ENCODE peak calls at places on chromosomes 13 and 19, in nine cellular contexts. One of them, this sample, is unnamed. For H3K9me3, the result is how much of the 10 kb centered on the place peaks cover.

GRCh38 chr13:25648996-25649633 is 277.3 kb downstream of the ATP8A2 start:
- DNase-seq in psoas muscle: no peak
- DNase-seq in CD8-positive, alpha-beta T cell: no peak
- DNase-seq in SK-N-SH: no peak
- DNase-seq in left lung: no peak
- DNase-seq in AG04450: no peak
- DNase-seq in testis: no peak
- DNase-seq in cardiac muscle cell: no peak
- DNase-seq in body of pancreas: no peak
- DNase-seq in this sample: no peak

GRCh38 chr13:72304121-72304745 is 423.2 kb downstream of the MZT1 start:
- DNase-seq in psoas muscle: no peak
- DNase-seq in CD8-positive, alpha-beta T cell: no peak
- DNase-seq in SK-N-SH: no peak
- DNase-seq in left lung: no peak
- DNase-seq in AG04450: no peak
- DNase-seq in testis: no peak
- DNase-seq in cardiac muscle cell: peak
- DNase-seq in body of pancreas: no peak
- DNase-seq in this sample: no peak

GRCh38 chr13:103130681-103131210 is 64.5 kb upstream of the SLC10A2 start:
- DNase-seq in psoas muscle: no peak
- DNase-seq in CD8-positive, alpha-beta T cell: no peak
- DNase-seq in SK-N-SH: no peak
- DNase-seq in left lung: no peak
- DNase-seq in AG04450: no peak
- DNase-seq in testis: no peak
- DNase-seq in cardiac muscle cell: no peak
- DNase-seq in body of pancreas: no peak
- DNase-seq in this sample: no peak

GRCh38 chr19:11496391-11497163 is 9.1 kb downstream of the ZNF653 start:
- DNase-seq in psoas muscle: peak
- DNase-seq in CD8-positive, alpha-beta T cell: peak
- DNase-seq in SK-N-SH: peak
- DNase-seq in left lung: peak
- DNase-seq in AG04450: peak
- DNase-seq in testis: peak
- DNase-seq in cardiac muscle cell: peak
- DNase-seq in body of pancreas: peak
- DNase-seq in this sample: peak

GRCh38 chr19:50639121-50640112 is at the start of gene SYT3:
- DNase-seq in psoas muscle: no peak
- DNase-seq in CD8-positive, alpha-beta T cell: peak
- DNase-seq in SK-N-SH: peak
- DNase-seq in left lung: no peak
- DNase-seq in AG04450: no peak
- DNase-seq in testis: peak
- DNase-seq in cardiac muscle cell: peak
- DNase-seq in body of pancreas: peak
- DNase-seq in this sample: peak

GRCh38 chr13:25587581-25587980 is 215.8 kb downstream of the ATP8A2 start:
- DNase-seq in psoas muscle: no peak
- DNase-seq in CD8-positive, alpha-beta T cell: no peak
- DNase-seq in SK-N-SH: no peak
- DNase-seq in left lung: no peak
- DNase-seq in AG04450: no peak
- DNase-seq in testis: no peak
- DNase-seq in cardiac muscle cell: no peak
- DNase-seq in body of pancreas: no peak
- DNase-seq in this sample: no peak

GRCh38 chr19:53394522-53394973 is 401 bp upstream of the ZNF765 start:
- DNase-seq in psoas muscle: peak
- DNase-seq in CD8-positive, alpha-beta T cell: no peak
- DNase-seq in SK-N-SH: peak
- DNase-seq in left lung: peak
- DNase-seq in AG04450: no peak
- DNase-seq in testis: peak
- DNase-seq in cardiac muscle cell: peak
- DNase-seq in body of pancreas: peak
- DNase-seq in this sample: no peak

GRCh38 chr19:33396701-33397535 is 23.4 kb downstream of the CEBPG start:
- DNase-seq in psoas muscle: peak
- DNase-seq in CD8-positive, alpha-beta T cell: no peak
- DNase-seq in SK-N-SH: peak
- DNase-seq in left lung: peak
- DNase-seq in AG04450: no peak
- DNase-seq in testis: no peak
- DNase-seq in cardiac muscle cell: peak
- DNase-seq in body of pancreas: no peak
- DNase-seq in this sample: no peak

GRCh38 chr19:45163156-45163555 is 2.4 kb upstream of the NKPD1 start:
- DNase-seq in psoas muscle: no peak
- DNase-seq in CD8-positive, alpha-beta T cell: no peak
- DNase-seq in SK-N-SH: no peak
- DNase-seq in left lung: no peak
- DNase-seq in AG04450: no peak
- DNase-seq in testis: no peak
- DNase-seq in cardiac muscle cell: no peak
- DNase-seq in body of pancreas: no peak
- DNase-seq in this sample: no peak

GRCh38 chr19:45166723-45167252 is 6.0 kb upstream of the NKPD1 start:
- DNase-seq in psoas muscle: no peak
- DNase-seq in CD8-positive, alpha-beta T cell: no peak
- DNase-seq in SK-N-SH: no peak
- DNase-seq in left lung: no peak
- DNase-seq in AG04450: no peak
- DNase-seq in testis: no peak
- DNase-seq in cardiac muscle cell: no peak
- DNase-seq in body of pancreas: no peak
- DNase-seq in this sample: no peak

GRCh38 chr19:45163751-45164150 is 3.0 kb upstream of the NKPD1 start:
- DNase-seq in psoas muscle: no peak
- DNase-seq in CD8-positive, alpha-beta T cell: no peak
- DNase-seq in SK-N-SH: no peak
- DNase-seq in left lung: no peak
- DNase-seq in AG04450: no peak
- DNase-seq in testis: no peak
- DNase-seq in cardiac muscle cell: no peak
- DNase-seq in body of pancreas: no peak
- DNase-seq in this sample: no peak

GRCh38 chr19:45162464-45163143 is 1.8 kb upstream of the NKPD1 start:
- DNase-seq in psoas muscle: no peak
- DNase-seq in CD8-positive, alpha-beta T cell: no peak
- DNase-seq in SK-N-SH: no peak
- DNase-seq in left lung: no peak
- DNase-seq in AG04450: no peak
- DNase-seq in testis: no peak
- DNase-seq in cardiac muscle cell: no peak
- DNase-seq in body of pancreas: no peak
- DNase-seq in this sample: no peak

DNA sequence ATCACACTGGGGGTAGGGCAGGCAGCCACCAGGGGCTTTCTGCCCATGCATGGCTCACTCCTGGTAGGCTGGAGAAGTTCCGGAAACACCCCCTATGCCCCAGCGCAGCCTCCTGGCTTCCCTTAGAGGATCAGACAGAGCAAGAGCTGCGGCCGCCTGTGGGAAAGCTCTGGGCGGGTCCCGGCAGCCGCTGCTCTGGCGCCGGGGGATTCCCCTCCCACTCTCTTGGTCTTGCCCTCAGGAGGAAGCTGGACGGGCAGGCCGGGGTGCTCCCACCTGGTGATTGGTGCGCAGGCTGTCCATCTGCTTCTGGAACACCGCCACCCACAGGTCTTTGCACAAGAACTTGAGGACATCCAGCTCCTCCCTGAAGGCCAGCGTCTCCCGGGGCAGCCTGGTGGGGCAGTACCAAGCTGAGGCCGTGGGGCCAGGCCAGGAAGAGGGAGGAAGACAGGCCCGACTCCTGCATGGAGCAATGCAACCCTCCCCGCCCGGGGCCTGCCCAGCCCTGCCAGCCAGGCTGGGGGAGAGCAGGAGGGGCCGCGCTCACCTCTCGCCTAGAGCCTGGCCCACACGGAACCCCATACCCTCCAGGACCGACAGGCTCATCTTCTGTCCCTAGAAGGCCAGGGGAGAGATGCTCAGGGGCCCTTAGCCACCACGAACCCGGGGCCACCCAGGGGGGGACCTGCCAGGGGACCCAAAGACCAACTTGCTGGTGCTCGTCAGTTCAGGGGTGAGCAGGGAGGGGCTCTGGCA is 4.0 kb upstream of the NKPD1 start:
- DNase-seq in psoas muscle: no peak
- DNase-seq in CD8-positive, alpha-beta T cell: peak
- DNase-seq in SK-N-SH: no peak
- DNase-seq in left lung: peak
- DNase-seq in AG04450: no peak
- DNase-seq in testis: peak
- DNase-seq in cardiac muscle cell: peak
- DNase-seq in body of pancreas: peak
- DNase-seq in this sample: peak
- TF ChIP-seq CTCF in psoas muscle: no peak
- TF ChIP-seq CTCF in CD8-positive, alpha-beta T cell: no peak
- TF ChIP-seq CTCF in SK-N-SH: no peak
- TF ChIP-seq CTCF in left lung: no peak
- TF ChIP-seq CTCF in AG04450: no peak
- TF ChIP-seq CTCF in testis: no peak
- TF ChIP-seq CTCF in cardiac muscle cell: no peak
- TF ChIP-seq CTCF in body of pancreas: no peak
- TF ChIP-seq CTCF in this sample: no peak

GRCh38 chr19:17184381-17184841 is 30.7 kb upstream of the USE1 start:
- DNase-seq in psoas muscle: no peak
- DNase-seq in CD8-positive, alpha-beta T cell: peak
- DNase-seq in SK-N-SH: no peak
- DNase-seq in left lung: no peak
- DNase-seq in AG04450: no peak
- DNase-seq in testis: no peak
- DNase-seq in cardiac muscle cell: no peak
- DNase-seq in body of pancreas: no peak
- DNase-seq in this sample: peak

GRCh38 chr19:17183271-17183757 is 31.8 kb upstream of the USE1 start:
- DNase-seq in psoas muscle: no peak
- DNase-seq in CD8-positive, alpha-beta T cell: no peak
- DNase-seq in SK-N-SH: no peak
- DNase-seq in left lung: no peak
- DNase-seq in AG04450: no peak
- DNase-seq in testis: no peak
- DNase-seq in cardiac muscle cell: no peak
- DNase-seq in body of pancreas: no peak
- DNase-seq in this sample: no peak

GRCh38 chr19:17185590-17185989 is 29.6 kb upstream of the USE1 start:
- DNase-seq in psoas muscle: no peak
- DNase-seq in CD8-positive, alpha-beta T cell: no peak
- DNase-seq in SK-N-SH: no peak
- DNase-seq in left lung: no peak
- DNase-seq in AG04450: no peak
- DNase-seq in testis: no peak
- DNase-seq in cardiac muscle cell: no peak
- DNase-seq in body of pancreas: no peak
- DNase-seq in this sample: no peak

GRCh38 chr19:17180997-17181702 is 34.0 kb upstream of the USE1 start:
- DNase-seq in psoas muscle: no peak
- DNase-seq in CD8-positive, alpha-beta T cell: no peak
- DNase-seq in SK-N-SH: no peak
- DNase-seq in left lung: no peak
- DNase-seq in AG04450: no peak
- DNase-seq in testis: no peak
- DNase-seq in cardiac muscle cell: no peak
- DNase-seq in body of pancreas: no peak
- DNase-seq in this sample: no peak

DNA sequence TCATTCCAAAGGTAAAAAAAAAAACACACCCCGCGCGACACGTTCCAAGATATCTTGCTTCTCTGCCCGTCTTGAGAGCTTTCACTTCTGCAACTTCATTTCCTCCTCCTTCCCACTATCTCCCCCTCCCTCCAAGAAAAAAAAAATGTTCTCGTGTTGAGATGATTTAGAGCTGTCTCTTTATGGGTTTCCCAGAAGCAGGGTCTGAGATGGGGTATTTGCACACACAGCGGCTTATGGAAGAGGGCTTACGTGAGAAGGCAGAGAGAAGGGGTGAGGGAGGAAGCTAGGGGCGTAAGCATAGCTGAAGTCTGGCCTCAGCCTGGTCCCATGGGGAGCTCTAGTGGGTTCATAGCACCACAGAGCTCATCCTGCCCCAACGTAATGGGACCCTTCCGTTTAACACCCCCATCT is 31.3 kb upstream of the USE1 start:
- DNase-seq in psoas muscle: no peak
- DNase-seq in CD8-positive, alpha-beta T cell: no peak
- DNase-seq in SK-N-SH: no peak
- DNase-seq in left lung: no peak
- DNase-seq in AG04450: no peak
- DNase-seq in testis: no peak
- DNase-seq in cardiac muscle cell: no peak
- DNase-seq in body of pancreas: no peak
- DNase-seq in this sample: no peak
- H3K27ac ChIP-seq in psoas muscle: no peak
- H3K27ac ChIP-seq in CD8-positive, alpha-beta T cell: peak
- H3K27ac ChIP-seq in SK-N-SH: no peak
- H3K27ac ChIP-seq in left lung: peak
- H3K27ac ChIP-seq in AG04450: no peak
- H3K27ac ChIP-seq in testis: no peak
- H3K27ac ChIP-seq in cardiac muscle cell: no peak
- H3K27ac ChIP-seq in body of pancreas: no peak
- H3K27ac ChIP-seq in this sample: peak

GRCh38 chr19:15732388-15732787 is 4.6 kb downstream of the OR10H2 start:
- DNase-seq in psoas muscle: no peak
- DNase-seq in CD8-positive, alpha-beta T cell: no peak
- DNase-seq in SK-N-SH: no peak
- DNase-seq in left lung: no peak
- DNase-seq in AG04450: no peak
- DNase-seq in testis: no peak
- DNase-seq in cardiac muscle cell: no peak
- DNase-seq in body of pancreas: no peak
- DNase-seq in this sample: no peak

GRCh38 chr19:15730538-15730937 is 2.7 kb downstream of the OR10H2 start:
- DNase-seq in psoas muscle: no peak
- DNase-seq in CD8-positive, alpha-beta T cell: no peak
- DNase-seq in SK-N-SH: no peak
- DNase-seq in left lung: no peak
- DNase-seq in AG04450: no peak
- DNase-seq in testis: no peak
- DNase-seq in cardiac muscle cell: no peak
- DNase-seq in body of pancreas: no peak
- DNase-seq in this sample: no peak

GRCh38 chr19:15737722-15738121 is at the start of gene OR10H3:
- DNase-seq in psoas muscle: no peak
- DNase-seq in CD8-positive, alpha-beta T cell: no peak
- DNase-seq in SK-N-SH: no peak
- DNase-seq in left lung: no peak
- DNase-seq in AG04450: no peak
- DNase-seq in testis: no peak
- DNase-seq in cardiac muscle cell: no peak
- DNase-seq in body of pancreas: no peak
- DNase-seq in this sample: no peak

GRCh38 chr19:15733895-15734294 is 3.9 kb upstream of the OR10H3 start:
- DNase-seq in psoas muscle: no peak
- DNase-seq in CD8-positive, alpha-beta T cell: no peak
- DNase-seq in SK-N-SH: no peak
- DNase-seq in left lung: no peak
- DNase-seq in AG04450: no peak
- DNase-seq in testis: no peak
- DNase-seq in cardiac muscle cell: no peak
- DNase-seq in body of pancreas: no peak
- DNase-seq in this sample: no peak
- H3K9me3 ChIP-seq in psoas muscle: under half
- H3K9me3 ChIP-seq in CD8-positive, alpha-beta T cell: under half
- H3K9me3 ChIP-seq in SK-N-SH: under half
- H3K9me3 ChIP-seq in left lung: under half
- H3K9me3 ChIP-seq in AG04450: under half
- H3K9me3 ChIP-seq in testis: under half
- H3K9me3 ChIP-seq in cardiac muscle cell: under half
- H3K9me3 ChIP-seq in body of pancreas: under half
- H3K9me3 ChIP-seq in this sample: under half

DNA sequence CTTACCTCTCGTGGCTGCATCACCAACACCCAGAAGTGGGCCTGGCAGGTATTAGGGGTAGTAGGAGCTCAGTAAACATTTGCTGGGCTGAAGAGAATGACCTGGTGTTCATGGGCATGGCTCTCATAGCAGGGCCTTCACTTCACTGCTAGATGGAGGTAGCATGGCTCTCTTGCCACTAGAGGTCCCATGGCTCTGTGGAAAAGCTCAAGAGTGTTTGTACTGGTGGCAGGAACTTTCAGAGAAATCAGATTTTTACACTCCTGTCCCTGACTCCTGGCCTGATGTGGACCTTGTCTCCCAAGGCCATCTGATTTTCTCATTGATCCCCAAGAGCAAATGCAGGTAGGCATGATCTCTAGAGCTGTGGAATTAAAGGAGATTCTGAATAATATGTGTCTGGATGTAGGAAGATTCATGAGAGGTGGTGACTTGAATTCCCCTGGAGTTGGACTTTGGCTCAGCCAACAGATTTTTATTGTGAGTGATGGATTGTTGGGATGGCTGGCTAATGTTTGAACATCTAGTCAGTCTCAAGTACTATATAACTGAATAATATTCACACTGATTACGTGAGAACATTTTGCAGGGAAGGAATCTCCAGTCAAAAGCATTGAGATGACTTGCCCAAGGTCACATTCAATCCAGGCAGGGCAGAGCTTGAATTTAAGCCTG is 5.8 kb downstream of the ZNF574 start:
- DNase-seq in psoas muscle: no peak
- DNase-seq in CD8-positive, alpha-beta T cell: no peak
- DNase-seq in SK-N-SH: peak
- DNase-seq in left lung: no peak
- DNase-seq in AG04450: no peak
- DNase-seq in testis: peak
- DNase-seq in cardiac muscle cell: peak
- DNase-seq in body of pancreas: no peak
- DNase-seq in this sample: no peak
- TF ChIP-seq CTCF in psoas muscle: peak
- TF ChIP-seq CTCF in CD8-positive, alpha-beta T cell: peak
- TF ChIP-seq CTCF in SK-N-SH: peak
- TF ChIP-seq CTCF in left lung: peak
- TF ChIP-seq CTCF in AG04450: peak
- TF ChIP-seq CTCF in testis: peak
- TF ChIP-seq CTCF in cardiac muscle cell: peak
- TF ChIP-seq CTCF in body of pancreas: peak
- TF ChIP-seq CTCF in this sample: no peak

This sample was measured in CD4-positive, alpha-beta T cell.